ENCODE peak calls at places on chromosomes 7 and 10, in ten cellular contexts. One of them, this sample, is unnamed.
A peak's percentile ranks its signal among the peaks of the same experiment; 100 is the strongest.

GRCh38 chr7:90592036-90592435 is 4.1 kb upstream of the CDK14 start:
- DNase-seq in A549: no peak
- DNase-seq in uterus: no peak
- DNase-seq in fibroblast of the aortic adventitia: no peak
- DNase-seq in epithelial cell of proximal tubule: no peak
- DNase-seq in tibial artery: no peak
- DNase-seq in cardiac fibroblast: peak; percentile 64
- DNase-seq in Panc1: no peak
- DNase-seq in sigmoid colon: no peak
- DNase-seq in choroid plexus epithelial cell: peak; percentile 17
- DNase-seq in this sample: no peak

GRCh38 chr7:105678811-105679495 is 97.7 kb upstream of the EFCAB10 start:
- DNase-seq in epithelial cell of proximal tubule: no peak
- DNase-seq in A549: no peak
- DNase-seq in fibroblast of the aortic adventitia: peak; percentile 88
- DNase-seq in cardiac fibroblast: peak; percentile 62
- DNase-seq in Panc1: no peak
- DNase-seq in choroid plexus epithelial cell: peak; percentile 29
- DNase-seq in uterus: peak; percentile 73
- DNase-seq in sigmoid colon: peak; percentile 90
- DNase-seq in tibial artery: peak; percentile 90
- DNase-seq in this sample: peak; percentile 71

GRCh38 chr10:47182934-47183725 is 116.9 kb upstream of the GDF10 start:
- DNase-seq in choroid plexus epithelial cell: no peak
- DNase-seq in uterus: no peak
- DNase-seq in sigmoid colon: no peak
- DNase-seq in fibroblast of the aortic adventitia: no peak
- DNase-seq in Panc1: no peak
- DNase-seq in cardiac fibroblast: no peak
- DNase-seq in A549: no peak
- DNase-seq in tibial artery: no peak
- DNase-seq in epithelial cell of proximal tubule: no peak
- DNase-seq in this sample: no peak

GRCh38 chr7:33739286-33739685 is 166.1 kb upstream of the BMPER start:
- DNase-seq in choroid plexus epithelial cell: no peak
- DNase-seq in Panc1: no peak
- DNase-seq in tibial artery: no peak
- DNase-seq in cardiac fibroblast: no peak
- DNase-seq in fibroblast of the aortic adventitia: no peak
- DNase-seq in epithelial cell of proximal tubule: no peak
- DNase-seq in uterus: no peak
- DNase-seq in sigmoid colon: no peak
- DNase-seq in A549: no peak
- DNase-seq in this sample: no peak

GRCh38 chr7:75739796-75740672 is 1.3 kb upstream of the HIP1 start:
- DNase-seq in cardiac fibroblast: peak; percentile 73
- DNase-seq in choroid plexus epithelial cell: peak; percentile 76
- DNase-seq in Panc1: no peak
- DNase-seq in sigmoid colon: no peak
- DNase-seq in uterus: peak; percentile 15
- DNase-seq in A549: no peak
- DNase-seq in fibroblast of the aortic adventitia: peak; percentile 50
- DNase-seq in tibial artery: no peak
- DNase-seq in epithelial cell of proximal tubule: no peak
- DNase-seq in this sample: peak; percentile 83

GRCh38 chr10:117865945-117866344 is 180.8 kb downstream of the RAB11FIP2 start:
- DNase-seq in sigmoid colon: no peak
- DNase-seq in uterus: no peak
- DNase-seq in choroid plexus epithelial cell: no peak
- DNase-seq in fibroblast of the aortic adventitia: no peak
- DNase-seq in tibial artery: no peak
- DNase-seq in Panc1: no peak
- DNase-seq in epithelial cell of proximal tubule: no peak
- DNase-seq in cardiac fibroblast: no peak
- DNase-seq in A549: no peak
- DNase-seq in this sample: no peak

GRCh38 chr7:152760384-152761115 is 998 bp downstream of the ACTR3B start:
- DNase-seq in tibial artery: no peak
- DNase-seq in choroid plexus epithelial cell: peak; percentile 21
- DNase-seq in epithelial cell of proximal tubule: peak; percentile 15
- DNase-seq in A549: no peak
- DNase-seq in cardiac fibroblast: peak; percentile 7
- DNase-seq in sigmoid colon: no peak
- DNase-seq in Panc1: no peak
- DNase-seq in fibroblast of the aortic adventitia: peak; percentile 20
- DNase-seq in uterus: no peak
- DNase-seq in this sample: no peak

GRCh38 chr10:132836832-132837540 is 51.0 kb upstream of the NKX6-2 start:
- DNase-seq in choroid plexus epithelial cell: peak; percentile 38
- DNase-seq in uterus: peak; percentile 25
- DNase-seq in fibroblast of the aortic adventitia: peak; percentile 26
- DNase-seq in A549: peak; percentile 69
- DNase-seq in cardiac fibroblast: peak; percentile 43
- DNase-seq in tibial artery: peak; percentile 61
- DNase-seq in epithelial cell of proximal tubule: no peak
- DNase-seq in sigmoid colon: peak; percentile 60
- DNase-seq in Panc1: peak; percentile 12
- DNase-seq in this sample: peak; percentile 26

GRCh38 chr10:124898493-124898892 is 43.4 kb upstream of the ZRANB1 start:
- DNase-seq in epithelial cell of proximal tubule: no peak
- DNase-seq in tibial artery: peak; percentile 19
- DNase-seq in Panc1: no peak
- DNase-seq in choroid plexus epithelial cell: no peak
- DNase-seq in uterus: no peak
- DNase-seq in cardiac fibroblast: no peak
- DNase-seq in sigmoid colon: no peak
- DNase-seq in fibroblast of the aortic adventitia: no peak
- DNase-seq in A549: no peak
- DNase-seq in this sample: no peak

DNA sequence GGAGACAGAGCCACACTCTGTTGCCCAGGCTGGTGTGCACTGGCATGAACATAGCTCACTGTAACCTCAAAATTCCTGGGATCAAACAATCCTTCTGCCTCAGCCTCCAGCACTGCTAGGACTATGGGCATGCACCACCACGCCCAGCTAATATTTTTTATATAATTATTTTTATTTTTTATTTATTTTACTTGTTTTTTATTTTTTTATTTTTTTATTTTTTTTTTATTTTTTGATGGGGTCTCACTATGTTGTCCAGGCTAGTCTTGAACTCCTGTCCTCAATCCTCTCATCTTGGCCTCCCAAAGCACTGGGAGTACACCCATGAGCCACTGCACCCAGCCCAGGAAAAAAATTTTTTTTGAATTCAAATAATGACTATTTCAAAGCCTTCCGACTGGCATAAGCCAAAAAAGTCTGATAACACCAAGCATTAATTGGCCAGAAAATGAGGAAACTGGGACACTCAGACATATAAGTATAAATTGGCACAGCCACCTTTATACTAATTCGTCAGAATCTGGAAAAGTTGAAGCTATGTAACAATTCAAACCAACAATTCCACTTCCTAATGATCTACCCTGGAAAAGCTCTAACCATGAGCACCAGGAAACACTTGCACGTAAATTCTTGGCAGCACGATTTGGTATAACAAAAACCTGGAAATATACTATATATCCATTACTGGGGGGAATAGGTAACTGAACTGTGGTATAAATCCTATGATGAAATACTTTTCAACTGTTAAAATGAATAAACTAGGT is 6.3 kb downstream of the ZC3HAV1 start:
- DNase-seq in Panc1: no peak
- DNase-seq in epithelial cell of proximal tubule: no peak
- DNase-seq in sigmoid colon: no peak
- DNase-seq in tibial artery: no peak
- DNase-seq in A549: no peak
- DNase-seq in cardiac fibroblast: no peak
- DNase-seq in choroid plexus epithelial cell: no peak
- DNase-seq in uterus: no peak
- DNase-seq in fibroblast of the aortic adventitia: peak; percentile 5
- DNase-seq in this sample: no peak
- H3K4me3 ChIP-seq in Panc1: no peak overlapping the region
- H3K4me3 ChIP-seq in epithelial cell of proximal tubule: no peak overlapping the region
- H3K4me3 ChIP-seq in sigmoid colon: no peak overlapping the region
- H3K4me3 ChIP-seq in tibial artery: no peak overlapping the region
- H3K4me3 ChIP-seq in A549: no peak overlapping the region
- H3K4me3 ChIP-seq in cardiac fibroblast: no peak overlapping the region
- H3K4me3 ChIP-seq in choroid plexus epithelial cell: no peak overlapping the region
- H3K4me3 ChIP-seq in uterus: no peak overlapping the region
- H3K4me3 ChIP-seq in fibroblast of the aortic adventitia: no peak overlapping the region
- H3K4me3 ChIP-seq in this sample: no peak overlapping the region

DNA sequence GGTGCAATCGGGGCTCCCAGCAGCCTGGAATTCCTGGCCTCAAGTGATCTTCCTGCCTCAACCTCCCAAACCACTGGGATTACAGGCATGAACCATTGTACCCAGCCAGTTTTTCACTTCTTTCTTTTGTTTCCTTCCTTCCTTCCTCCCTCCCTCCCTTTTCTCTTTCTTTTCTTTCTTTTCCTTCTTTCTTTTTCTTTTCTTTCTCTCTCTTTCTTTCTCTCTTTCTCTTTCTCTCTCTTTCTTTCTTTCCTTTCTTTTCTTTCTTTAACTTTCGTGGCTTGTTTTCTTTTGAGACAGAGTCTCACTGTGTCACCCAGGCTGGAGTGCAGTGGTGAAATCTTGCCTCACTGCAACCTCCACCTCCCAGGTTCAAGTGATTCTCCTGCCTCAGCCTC is 12.3 kb downstream of the ORAI2 start:
- DNase-seq in Panc1: no peak
- DNase-seq in A549: no peak
- DNase-seq in cardiac fibroblast: no peak
- DNase-seq in choroid plexus epithelial cell: no peak
- DNase-seq in sigmoid colon: no peak
- DNase-seq in tibial artery: no peak
- DNase-seq in epithelial cell of proximal tubule: no peak
- DNase-seq in fibroblast of the aortic adventitia: no peak
- DNase-seq in uterus: no peak
- DNase-seq in this sample: no peak
- TF ChIP-seq CTCF in Panc1: no peak
- TF ChIP-seq CTCF in A549: no peak
- TF ChIP-seq CTCF in cardiac fibroblast: no peak
- TF ChIP-seq CTCF in choroid plexus epithelial cell: no peak
- TF ChIP-seq CTCF in sigmoid colon: no peak
- TF ChIP-seq CTCF in tibial artery: no peak
- TF ChIP-seq CTCF in epithelial cell of proximal tubule: no peak
- TF ChIP-seq CTCF in fibroblast of the aortic adventitia: no peak
- TF ChIP-seq CTCF in uterus: no peak
- TF ChIP-seq CTCF in this sample: no peak

DNA sequence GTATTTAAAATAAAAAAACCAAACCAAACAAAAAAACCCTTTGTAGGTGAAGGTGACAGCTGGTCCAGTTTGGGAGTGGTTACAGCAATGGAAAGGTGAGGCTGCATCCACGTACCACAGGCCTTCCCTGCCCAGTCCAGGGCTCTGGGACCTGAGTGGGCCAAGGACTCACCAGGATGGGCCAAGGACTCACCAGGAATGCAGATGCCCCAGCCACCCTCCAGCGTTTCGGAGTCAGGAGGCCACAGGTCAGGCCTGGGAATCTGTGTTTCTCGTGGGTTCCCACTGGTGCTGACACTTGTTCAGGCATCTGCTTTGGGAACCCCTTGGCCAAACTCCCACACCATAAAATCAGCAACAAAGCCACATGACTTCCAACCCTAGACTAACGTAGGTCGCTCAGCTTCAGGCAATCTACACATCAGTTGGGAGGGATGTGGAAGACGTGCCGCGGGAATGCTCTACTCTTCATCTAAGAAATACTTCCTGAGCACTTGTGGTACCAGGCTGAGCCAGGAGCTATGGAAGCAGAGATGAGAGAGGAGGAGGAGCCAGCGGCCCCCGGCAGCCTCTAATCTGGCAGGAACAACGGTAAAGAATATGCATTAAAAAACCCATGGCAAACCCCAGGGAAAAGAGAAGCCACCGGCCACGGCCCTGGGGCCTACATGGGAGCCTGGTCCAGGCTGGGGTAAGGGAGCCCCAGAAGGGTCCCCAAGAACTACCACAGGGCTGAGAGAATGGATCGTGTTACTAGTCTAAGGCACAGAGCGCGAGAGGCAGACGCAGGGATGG is 473.4 kb downstream of the PTPRN2 start:
- DNase-seq in sigmoid colon: no peak
- DNase-seq in choroid plexus epithelial cell: no peak
- DNase-seq in uterus: no peak
- DNase-seq in epithelial cell of proximal tubule: no peak
- DNase-seq in A549: no peak
- DNase-seq in Panc1: no peak
- DNase-seq in cardiac fibroblast: no peak
- DNase-seq in fibroblast of the aortic adventitia: no peak
- DNase-seq in tibial artery: no peak
- DNase-seq in this sample: no peak
- H3K4me3 ChIP-seq in sigmoid colon: no peak overlapping the region
- H3K4me3 ChIP-seq in choroid plexus epithelial cell: no peak overlapping the region
- H3K4me3 ChIP-seq in uterus: no peak overlapping the region
- H3K4me3 ChIP-seq in epithelial cell of proximal tubule: no peak overlapping the region
- H3K4me3 ChIP-seq in A549: no peak overlapping the region
- H3K4me3 ChIP-seq in Panc1: no peak overlapping the region
- H3K4me3 ChIP-seq in cardiac fibroblast: no peak overlapping the region
- H3K4me3 ChIP-seq in fibroblast of the aortic adventitia: no peak overlapping the region
- H3K4me3 ChIP-seq in tibial artery: no peak overlapping the region
- H3K4me3 ChIP-seq in this sample: no peak overlapping the region

DNA sequence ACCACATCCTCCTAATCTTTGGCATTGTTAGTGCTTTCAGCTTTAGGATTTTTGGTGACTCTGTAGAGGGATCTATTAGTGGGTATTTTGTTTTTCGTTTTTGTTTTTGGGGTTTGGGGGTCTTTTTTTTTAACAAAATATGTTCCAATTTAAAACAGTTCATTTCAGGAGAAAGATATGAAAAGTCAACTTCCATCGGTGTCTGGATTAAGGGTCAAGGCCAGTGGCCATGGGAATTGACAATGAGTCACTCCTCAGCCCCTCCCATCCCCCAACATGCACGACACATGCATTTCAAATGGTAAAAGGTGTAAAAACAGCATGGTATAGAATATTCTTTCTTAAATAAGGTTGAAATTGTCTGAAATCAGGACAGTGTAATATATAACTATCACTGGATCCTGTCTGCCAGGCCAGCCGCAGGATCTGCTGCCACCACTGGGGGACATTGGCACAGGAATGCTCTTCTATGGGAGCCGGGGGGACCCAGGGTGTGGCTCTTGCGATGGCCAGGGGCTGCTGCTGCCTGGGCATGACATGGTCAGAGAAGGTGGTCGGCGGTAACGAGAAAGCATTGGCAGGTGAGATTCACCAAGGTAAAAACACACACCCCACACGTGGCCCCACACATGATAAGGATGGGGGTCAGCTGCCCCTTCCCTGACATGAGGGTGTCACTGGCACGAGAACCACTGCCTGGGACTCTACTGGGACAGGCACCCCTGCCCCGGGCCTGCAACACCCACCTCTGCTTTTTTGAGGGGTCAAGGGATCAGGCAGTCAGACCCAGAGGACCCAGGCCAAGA is 126.2 kb upstream of the KCTD7 start:
- DNase-seq in epithelial cell of proximal tubule: no peak
- DNase-seq in fibroblast of the aortic adventitia: no peak
- DNase-seq in uterus: no peak
- DNase-seq in A549: no peak
- DNase-seq in choroid plexus epithelial cell: no peak
- DNase-seq in Panc1: no peak
- DNase-seq in cardiac fibroblast: no peak
- DNase-seq in sigmoid colon: no peak
- DNase-seq in tibial artery: peak; percentile 53
- DNase-seq in this sample: no peak
- TF ChIP-seq CTCF in epithelial cell of proximal tubule: peak; percentile 28
- TF ChIP-seq CTCF in fibroblast of the aortic adventitia: peak; percentile 3
- TF ChIP-seq CTCF in uterus: no peak
- TF ChIP-seq CTCF in A549: no peak
- TF ChIP-seq CTCF in choroid plexus epithelial cell: peak; percentile 33
- TF ChIP-seq CTCF in Panc1: no peak
- TF ChIP-seq CTCF in cardiac fibroblast: peak; percentile 26
- TF ChIP-seq CTCF in sigmoid colon: no peak
- TF ChIP-seq CTCF in tibial artery: no peak
- TF ChIP-seq CTCF in this sample: no peak

This sample was measured in fibroblast of villous mesenchyme.